ENCODE peak calls at places on chromosomes 3 and 15, in six cellular contexts. J is caudate nucleus, T is heart left ventricle, S is Peyer's patch, Q is Karpas-422, A is SK-N-SH. B is an unnamed sample.

GRCh38 chr3:136543385-136543784 is 208.8 kb downstream of the STAG1 start:
- DNase-seq in S (no peak), Q (no peak), J (no peak), A (no peak), T (no peak), B (no peak)

GRCh38 chr3:55309336-55309735 is 177.8 kb downstream of the WNT5A start:
- DNase-seq in S (no peak), Q (no peak), J (no peak), A (no peak), T (no peak), B (no peak)

GRCh38 chr3:128076783-128077624 is 24.8 kb downstream of the SEC61A1 start:
- DNase-seq in T (peak), A (no peak), Q (no peak), J (peak), S (no peak), B (no peak)

GRCh38 chr15:90988249-90988648 is 6.1 kb downstream of the PRC1 start:
- DNase-seq in Q (no peak), A (peak), J (no peak), S (no peak), T (no peak), B (no peak)

GRCh38 chr3:111890051-111890580 is 31.1 kb downstream of the PHLDB2 start:
- DNase-seq in Q (no peak), S (no peak), T (no peak), J (no peak), A (no peak), B (no peak)

GRCh38 chr3:57998366-57999283 is 9.6 kb upstream of the FLNB start:
- DNase-seq in A (peak), T (no peak), S (no peak), J (peak), Q (peak), B (no peak)

GRCh38 chr3:122260206-122260605 is 64.8 kb upstream of the CSTA start:
- DNase-seq in J (no peak), S (no peak), A (no peak), Q (no peak), T (no peak), B (no peak)

GRCh38 chr3:73623996-73624362 is 762 bp downstream of the PDZRN3 start:
- DNase-seq in J (peak), A (peak), T (peak), Q (no peak), S (no peak), B (peak)

DNA sequence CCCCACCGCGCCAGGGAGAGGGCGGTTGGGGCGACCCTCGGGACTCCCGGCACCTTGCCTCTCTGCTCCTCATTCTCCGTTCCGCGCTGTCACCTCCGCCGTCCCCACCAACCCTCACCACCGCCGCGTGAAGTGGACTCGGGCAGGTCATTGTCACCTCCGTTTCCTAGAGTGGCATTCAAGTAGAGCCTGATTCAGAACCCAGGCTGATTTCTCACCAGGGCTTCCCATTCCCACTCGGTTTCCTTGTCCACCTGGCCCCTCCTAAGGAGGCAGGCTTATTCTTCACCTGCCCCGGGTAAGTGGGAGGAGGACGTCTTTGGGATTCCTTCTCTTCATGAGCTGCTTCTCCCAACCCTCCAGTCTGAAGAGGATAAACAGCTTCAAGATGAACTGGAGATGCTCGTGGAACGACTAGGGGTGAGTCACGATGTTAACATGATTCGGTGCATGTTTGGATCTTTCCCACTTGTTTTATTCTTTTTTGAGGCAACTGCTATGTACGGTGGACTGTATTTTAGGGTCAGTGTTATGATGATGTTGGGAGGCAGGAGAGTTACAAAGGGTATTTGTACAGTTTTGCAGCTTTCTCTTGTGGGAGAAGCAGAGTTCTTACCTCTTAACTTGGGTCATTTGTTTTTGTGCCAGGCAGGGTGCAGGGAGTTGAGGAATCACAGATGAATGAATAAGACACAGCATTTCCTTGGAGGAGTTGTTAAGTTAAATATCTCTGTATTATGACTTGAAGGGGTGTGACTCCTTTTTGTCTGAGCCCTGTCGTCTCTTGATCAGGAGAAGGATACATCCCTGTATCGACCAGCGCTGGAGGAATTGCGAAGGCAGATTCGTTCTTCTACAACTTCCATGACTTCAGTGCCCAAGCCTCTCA is 691 bp downstream of the PSMD2 start:
- DNase-seq in A (no peak), J (no peak), T (no peak), S (no peak), Q (no peak), B (no peak)
- H3K27ac ChIP-seq in A (peak), J (peak), T (peak), S (peak), Q (no peak), B (peak)

GRCh38 chr15:32656091-32656860 is 14.8 kb downstream of the SCG5 start:
- DNase-seq in S (no peak), A (no peak), J (no peak), Q (no peak), T (no peak), B (no peak)
- H3K27ac ChIP-seq in S (no peak), A (no peak), J (no peak), Q (no peak), T (no peak), B (no peak)

GRCh38 chr3:86913160-86913559 is 77.8 kb downstream of the VGLL3 start:
- DNase-seq in Q (no peak), A (no peak), S (no peak), T (no peak), J (no peak), B (no peak)
- H3K27ac ChIP-seq in Q (no peak), A (no peak), S (no peak), T (no peak), J (no peak), B (no peak)

GRCh38 chr15:70835415-70835814 is 18.5 kb downstream of the LARP6 start:
- DNase-seq in Q (no peak), S (no peak), T (peak), J (no peak), A (peak), B (no peak)
- H3K27ac ChIP-seq in Q (no peak), S (no peak), T (peak), J (peak), A (no peak), B (peak)

DNA sequence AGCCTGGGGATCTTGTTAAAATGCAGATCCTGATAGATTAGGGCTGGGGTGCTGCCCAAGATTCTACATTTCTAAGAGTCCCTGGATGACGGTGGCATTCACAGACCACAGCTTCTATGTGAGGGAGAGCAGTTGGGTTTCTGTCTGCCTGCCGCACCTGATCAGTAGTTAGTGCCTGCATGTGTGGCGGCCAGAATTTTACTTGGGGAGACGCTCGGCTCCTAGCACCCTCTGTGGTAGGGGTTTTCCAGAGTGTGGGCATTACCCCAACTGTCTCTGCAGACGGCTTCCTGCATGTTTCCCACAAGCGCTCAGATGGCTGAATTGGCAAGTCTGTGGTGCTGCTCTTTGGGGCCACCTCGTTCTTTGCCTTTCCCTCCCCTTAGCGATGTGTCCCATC is 8.3 kb downstream of the GHRL start:
- DNase-seq in A (no peak), S (no peak), J (no peak), T (no peak), Q (no peak), B (no peak)
- H3K27ac ChIP-seq in A (no peak), S (no peak), J (peak), T (no peak), Q (no peak), B (no peak)

GRCh38 chr15:85772668-85773067 is 22.1 kb downstream of the KLHL25 start:
- DNase-seq in J (no peak), A (no peak), T (peak), S (no peak), Q (no peak), B (no peak)

GRCh38 chr15:85773249-85773648 is 21.5 kb downstream of the KLHL25 start:
- DNase-seq in S (no peak), A (no peak), J (no peak), T (no peak), Q (no peak), B (no peak)

GRCh38 chr15:85770722-85771041 is 24.0 kb downstream of the KLHL25 start:
- DNase-seq in J (no peak), A (no peak), S (no peak), Q (no peak), T (no peak), B (no peak)

GRCh38 chr15:85771276-85771675 is 23.4 kb downstream of the KLHL25 start:
- DNase-seq in J (no peak), Q (no peak), A (no peak), S (no peak), T (no peak), B (no peak)

GRCh38 chr15:85771781-85772445 is 22.8 kb downstream of the KLHL25 start:
- DNase-seq in T (no peak), A (no peak), S (no peak), J (peak), Q (no peak), B (no peak)
- H3K27ac ChIP-seq in T (peak), A (no peak), S (peak), J (no peak), Q (no peak), B (no peak)